ENCODE peak calls at places on chromosomes 11 and 22, in six cellular contexts. M is GM12865, B is suprapubic skin, P is HL-60, J is brain microvascular endothelial cell, Q is astrocyte. I is an unnamed sample.

GRCh38 chr11:71488086-71488967 is 35.3 kb downstream of the NADSYN1 start:
- DNase-seq in M (no peak), B (peak; percentile 48), P (no peak), J (peak; percentile 52), Q (peak; percentile 55), I (peak; percentile 34)

GRCh38 chr11:43268161-43268560 is 43.6 kb upstream of the API5 start:
- DNase-seq in M (no peak), B (no peak), P (no peak), J (no peak), Q (no peak), I (no peak)

GRCh38 chr11:1867381-1867780 is 14.5 kb downstream of the LSP1 start:
- DNase-seq in M (no peak), B (no peak), P (no peak), J (no peak), Q (no peak), I (no peak)

GRCh38 chr11:28393348-28393747 is 285.2 kb downstream of the METTL15 start:
- DNase-seq in M (no peak), B (no peak), P (no peak), J (no peak), Q (no peak), I (no peak)

GRCh38 chr22:43826142-43827093 is 14.3 kb upstream of the EFCAB6 start:
- DNase-seq in M (peak; percentile 20), B (peak; percentile 77), P (no peak), J (peak; percentile 63), Q (peak; percentile 77), I (peak; percentile 18)

GRCh38 chr11:70478194-70478890 is 80.0 kb downstream of the CTTN start:
- DNase-seq in M (no peak), B (no peak), P (no peak), J (no peak), Q (no peak), I (no peak)

GRCh38 chr11:44567876-44568256 is 2.4 kb downstream of the CD82 start:
- DNase-seq in M (no peak), B (no peak), P (no peak), J (no peak), Q (no peak), I (no peak)

GRCh38 chr11:1966531-1966930 is 19.4 kb downstream of the MRPL23 start:
- DNase-seq in M (no peak), B (no peak), P (no peak), J (no peak), Q (no peak), I (no peak)

GRCh38 chr11:8650401-8650990 is 32.0 kb downstream of the TRIM66 start:
- DNase-seq in M (no peak), B (no peak), P (no peak), J (no peak), Q (no peak), I (peak; percentile 45)

GRCh38 chr22:46583571-46583970 is 36.6 kb upstream of the GRAMD4 start:
- DNase-seq in M (no peak), B (no peak), P (no peak), J (no peak), Q (no peak), I (no peak)

GRCh38 chr11:77375114-77375513 is 73.6 kb upstream of the GDPD4 start:
- DNase-seq in M (no peak), B (no peak), P (no peak), J (peak; percentile 35), Q (peak; percentile 57), I (no peak)

GRCh38 chr22:44880588-44881245 is 128.3 kb downstream of the ARHGAP8 start:
- DNase-seq in M (no peak), B (no peak), P (no peak), J (no peak), Q (no peak), I (no peak)

GRCh38 chr22:41915783-41916493 is 1.1 kb upstream of the SHISA8 start:
- DNase-seq in M (no peak), B (no peak), P (no peak), J (no peak), Q (no peak), I (no peak)

GRCh38 chr22:42376721-42377177 is 55.5 kb downstream of the NFAM1 start:
- DNase-seq in M (peak; percentile 13), B (peak; percentile 94), P (no peak), J (no peak), Q (peak; percentile 4), I (no peak)

GRCh38 chr22:24843048-24843447 is 37.0 kb downstream of the SGSM1 start:
- DNase-seq in M (no peak), B (no peak), P (no peak), J (no peak), Q (no peak), I (no peak)

GRCh38 chr22:20776624-20777405 is 2.9 kb downstream of the SERPIND1 start:
- DNase-seq in M (no peak), B (no peak), P (no peak), J (no peak), Q (no peak), I (no peak)

GRCh38 chr11:31821779-31822574 is 10.9 kb upstream of the PAX6 start:
- DNase-seq in M (no peak), B (no peak), P (no peak), J (no peak), Q (no peak), I (no peak)

GRCh38 chr11:67301951-67302516 is 1.3 kb upstream of the SSH3 start:
- DNase-seq in M (no peak), B (peak; percentile 84), P (no peak), J (peak; percentile 61), Q (no peak), I (no peak)

GRCh38 chr11:71420455-71421241 is 27.5 kb downstream of the DHCR7 start:
- DNase-seq in M (peak; percentile 62), B (no peak), P (no peak), J (peak; percentile 24), Q (peak; percentile 6), I (peak; percentile 13)

GRCh38 chr11:73401217-73401923 is 25.2 kb downstream of the RELT start:
- DNase-seq in M (no peak), B (no peak), P (no peak), J (peak; percentile 32), Q (no peak), I (no peak)

GRCh38 chr22:37659066-37659896 is 758 bp downstream of the PDXP start:
- DNase-seq in M (peak; percentile 56), B (no peak), P (peak; percentile 50), J (no peak), Q (no peak), I (no peak)

GRCh38 chr22:19912236-19912999 is 29.2 kb upstream of the COMT start:
- DNase-seq in M (no peak), B (no peak), P (no peak), J (no peak), Q (no peak), I (no peak)

GRCh38 chr11:107988397-107989158 is 20.1 kb upstream of the CUL5 start:
- DNase-seq in M (no peak), B (no peak), P (peak; percentile 73), J (no peak), Q (no peak), I (no peak)

GRCh38 chr11:64605656-64606585 is 14.9 kb downstream of the SLC22A12 start:
- DNase-seq in M (no peak), B (no peak), P (no peak), J (no peak), Q (no peak), I (no peak)
- TF ChIP-seq CTCF in M (no peak), B (no peak), P (no peak), J (no peak), Q (no peak), I (no peak)

GRCh38 chr11:57643802-57644201 is 5.9 kb downstream of the YPEL4 start:
- DNase-seq in M (no peak), B (no peak), P (no peak), J (no peak), Q (no peak), I (no peak)

GRCh38 chr11:57640068-57640800 is 9.5 kb downstream of the YPEL4 start:
- DNase-seq in M (no peak), B (no peak), P (no peak), J (no peak), Q (no peak), I (no peak)

GRCh38 chr11:57641011-57641410 is 8.7 kb downstream of the YPEL4 start:
- DNase-seq in M (no peak), B (no peak), P (no peak), J (peak; percentile 24), Q (no peak), I (no peak)

GRCh38 chr11:57639321-57640067 is 10.2 kb downstream of the YPEL4 start:
- DNase-seq in M (no peak), B (no peak), P (no peak), J (no peak), Q (peak; percentile 51), I (no peak)

GRCh38 chr11:57641426-57641825 is 8.3 kb downstream of the YPEL4 start:
- DNase-seq in M (peak; percentile 67), B (no peak), P (no peak), J (peak; percentile 36), Q (no peak), I (peak; percentile 54)
- TF ChIP-seq CTCF in M (peak; percentile 49), B (peak; percentile 48), P (peak; percentile 29), J (peak; percentile 73), Q (peak; percentile 43), I (peak; percentile 75)

DNA sequence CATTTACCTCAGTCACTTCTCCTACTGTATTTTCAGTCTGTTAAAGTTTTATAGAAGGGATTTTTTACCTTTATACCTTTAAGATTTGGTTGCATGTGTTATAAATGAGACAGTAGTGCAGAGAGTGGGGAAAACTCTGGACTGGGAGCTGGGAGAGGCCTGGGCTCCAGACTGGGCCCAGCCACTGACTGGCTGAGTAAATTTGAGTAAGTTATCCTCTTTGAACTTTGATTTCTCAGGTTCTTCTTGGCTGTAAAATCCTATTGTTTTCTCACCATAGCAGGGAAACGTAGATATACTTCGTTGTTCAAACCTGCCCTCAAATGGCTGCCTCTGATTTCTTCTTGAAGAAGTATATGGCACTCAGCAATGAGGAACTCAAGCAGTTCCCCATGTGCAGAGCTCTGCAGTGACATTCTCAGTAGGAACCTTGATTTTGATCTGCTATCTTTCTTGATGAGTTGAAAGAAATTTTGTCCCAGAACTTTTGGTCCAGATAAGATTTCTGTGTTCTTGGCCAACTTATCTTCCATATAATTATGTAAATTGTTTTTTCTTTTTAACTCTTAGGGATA is 8.7 kb downstream of the BMAL1 start:
- DNase-seq in M (no peak), B (peak; percentile 4), P (no peak), J (no peak), Q (no peak), I (no peak)
- TF ChIP-seq CTCF in M (no peak), B (no peak), P (no peak), J (no peak), Q (no peak), I (no peak)

GRCh38 chr11:97908354-97908753 is 1112.4 kb upstream of the CNTN5 start:
- DNase-seq in M (no peak), B (no peak), P (no peak), J (no peak), Q (no peak), I (no peak)
- TF ChIP-seq CTCF in M (no peak), B (no peak), P (no peak), J (no peak), Q (no peak), I (no peak)

I was measured in HFFc6.